ENCODE peak calls at places on chromosomes 3 and 15, in five cellular contexts. G is SK-N-SH, U is HCT116, O is HepG2, C is GM12878. S is an unnamed sample.

GRCh38 chr15:48266029-48266428 is 59.9 kb downstream of the SLC12A1 start:
- DNase-seq in G (no peak), U (no peak), O (no peak), C (no peak), S (no peak)

GRCh38 chr3:44420676-44421075 is 56.8 kb downstream of the ZNF445 start:
- DNase-seq in G (no peak), U (no peak), O (no peak), C (no peak), S (no peak)

GRCh38 chr3:40754966-40755365 is 230.2 kb downstream of the ZNF621 start:
- DNase-seq in G (no peak), U (no peak), O (no peak), C (no peak), S (no peak)

GRCh38 chr15:85707519-85708338 is 87.0 kb downstream of the KLHL25 start:
- DNase-seq in G (peak), U (no peak), O (peak), C (no peak), S (no peak)

GRCh38 chr3:128330301-128330845 is 136.3 kb downstream of the DNAJB8 start:
- DNase-seq in G (no peak), U (no peak), O (no peak), C (no peak), S (no peak)

GRCh38 chr3:54235998-54236397 is 113.6 kb downstream of the CACNA2D3 start:
- DNase-seq in G (no peak), U (no peak), O (no peak), C (no peak), S (no peak)

GRCh38 chr15:39936187-39936586 is 2.3 kb downstream of the EIF2AK4 start:
- DNase-seq in G (no peak), U (no peak), O (no peak), C (no peak), S (no peak)

GRCh38 chr3:52004158-52004787 is 8.6 kb upstream of the RPL29 start:
- DNase-seq in G (peak), U (no peak), O (peak), C (no peak), S (no peak)

GRCh38 chr3:8658326-8659212 is 14.0 kb upstream of the SSUH2 start:
- DNase-seq in G (peak), U (no peak), O (peak), C (peak), S (no peak)

GRCh38 chr3:193945126-193945525 is 190.8 kb upstream of the HES1 start:
- DNase-seq in G (no peak), U (no peak), O (no peak), C (no peak), S (no peak)

GRCh38 chr3:8574670-8575322 is 69.8 kb downstream of the SSUH2 start:
- DNase-seq in G (no peak), U (no peak), O (no peak), C (no peak), S (no peak)

GRCh38 chr3:70431906-70432305 is 119.5 kb upstream of the MDFIC2 start:
- DNase-seq in G (no peak), U (no peak), O (no peak), C (no peak), S (no peak)

GRCh38 chr3:127675651-127676391 is 3.1 kb downstream of the ABTB1 start:
- DNase-seq in G (no peak), U (no peak), O (no peak), C (no peak), S (no peak)

GRCh38 chr3:27596334-27596841 is 112.2 kb upstream of the SLC4A7 start:
- DNase-seq in G (no peak), U (no peak), O (no peak), C (peak), S (no peak)

GRCh38 chr3:88195951-88196434 is 46.2 kb downstream of the C3orf38 start:
- DNase-seq in G (no peak), U (no peak), O (no peak), C (no peak), S (no peak)

GRCh38 chr3:114144909-114145688 is 33.8 kb downstream of the DRD3 start:
- DNase-seq in G (no peak), U (no peak), O (no peak), C (no peak), S (no peak)

GRCh38 chr3:60434945-60435344 is 816.3 kb downstream of the FHIT start:
- DNase-seq in G (no peak), U (no peak), O (no peak), C (no peak), S (no peak)

GRCh38 chr15:83477791-83478537 is 30.8 kb downstream of the SH3GL3 start:
- DNase-seq in G (no peak), U (no peak), O (no peak), C (no peak), S (no peak)

GRCh38 chr3:139577899-139578298 is 38.4 kb upstream of the RBP1 start:
- DNase-seq in G (peak), U (no peak), O (no peak), C (no peak), S (peak)

GRCh38 chr3:48609088-48610005 is at the start of gene UQCRC1:
- DNase-seq in G (peak), U (peak), O (peak), C (peak), S (peak)

GRCh38 chr3:171753025-171753472 is 57.2 kb downstream of the PLD1 start:
- DNase-seq in G (no peak), U (no peak), O (no peak), C (no peak), S (no peak)

GRCh38 chr3:187808466-187809291 is 63.4 kb upstream of the BCL6 start:
- DNase-seq in G (no peak), U (no peak), O (peak), C (no peak), S (no peak)

GRCh38 chr15:71435552-71435951 is 320.3 kb downstream of the THSD4 start:
- DNase-seq in G (no peak), U (no peak), O (no peak), C (no peak), S (no peak)

GRCh38 chr3:25663324-25664065 is 1.2 kb downstream of the TOP2B start:
- DNase-seq in G (peak), U (peak), O (peak), C (no peak), S (peak)

GRCh38 chr3:184241447-184242296 is 7.1 kb downstream of the ALG3 start:
- DNase-seq in G (peak), U (no peak), O (peak), C (no peak), S (no peak)

GRCh38 chr15:25894371-25894902 is 31.3 kb upstream of the ATP10A start:
- DNase-seq in G (no peak), U (no peak), O (no peak), C (no peak), S (no peak)

GRCh38 chr3:32022947-32023346 is 41.4 kb downstream of the ZNF860 start:
- DNase-seq in G (no peak), U (no peak), O (no peak), C (no peak), S (no peak)

GRCh38 chr15:71755092-71755491 is 55.3 kb upstream of the NR2E3 start:
- DNase-seq in G (no peak), U (no peak), O (no peak), C (no peak), S (no peak)

GRCh38 chr3:52109556-52110380 is 44.5 kb downstream of the POC1A start:
- DNase-seq in G (peak), U (no peak), O (no peak), C (no peak), S (no peak)

GRCh38 chr3:72310028-72310987 is 525.4 kb upstream of the PROK2 start:
- DNase-seq in G (peak), U (no peak), O (peak), C (peak), S (no peak)

GRCh38 chr3:53375019-53375418 is 27.7 kb upstream of the DCP1A start:
- DNase-seq in G (peak), U (peak), O (peak), C (no peak), S (peak)

GRCh38 chr15:25859838-25860645 is 3.1 kb downstream of the ATP10A start:
- DNase-seq in G (no peak), U (no peak), O (no peak), C (no peak), S (no peak)

GRCh38 chr3:157077565-157077991 is 82.4 kb downstream of the CCNL1 start:
- DNase-seq in G (no peak), U (no peak), O (peak), C (no peak), S (no peak)

GRCh38 chr15:49843725-49844124 is 222.9 kb downstream of the DTWD1 start:
- DNase-seq in G (no peak), U (no peak), O (no peak), C (no peak), S (no peak)

GRCh38 chr3:122008166-122008565 is 13.9 kb downstream of the ILDR1 start:
- DNase-seq in G (no peak), U (no peak), O (no peak), C (no peak), S (no peak)

GRCh38 chr3:122004123-122004522 is 17.9 kb downstream of the ILDR1 start:
- DNase-seq in G (no peak), U (no peak), O (no peak), C (no peak), S (no peak)

GRCh38 chr3:122003112-122003511 is 18.9 kb downstream of the ILDR1 start:
- DNase-seq in G (no peak), U (no peak), O (no peak), C (no peak), S (no peak)

GRCh38 chr3:122003596-122003995 is 18.5 kb downstream of the ILDR1 start:
- DNase-seq in G (no peak), U (no peak), O (no peak), C (no peak), S (no peak)

GRCh38 chr3:122005033-122005565 is 16.9 kb downstream of the ILDR1 start:
- DNase-seq in G (no peak), U (no peak), O (no peak), C (peak), S (no peak)
- H3K9ac ChIP-seq in G (no peak), U (no peak), O (no peak), C (peak), S (no peak)

GRCh38 chr3:152321321-152321720 is 52.6 kb downstream of the MBNL1 start:
- DNase-seq in G (no peak), U (no peak), O (no peak), C (no peak), S (no peak)

GRCh38 chr3:152320201-152320617 is 51.5 kb downstream of the MBNL1 start:
- DNase-seq in G (peak), U (no peak), O (no peak), C (no peak), S (no peak)

GRCh38 chr3:152317956-152318355 is 49.2 kb downstream of the MBNL1 start:
- DNase-seq in G (no peak), U (no peak), O (no peak), C (no peak), S (no peak)

GRCh38 chr3:152318512-152318911 is 49.8 kb downstream of the MBNL1 start:
- DNase-seq in G (no peak), U (no peak), O (no peak), C (no peak), S (no peak)

GRCh38 chr3:152319256-152319655 is 50.5 kb downstream of the MBNL1 start:
- DNase-seq in G (no peak), U (no peak), O (no peak), C (no peak), S (no peak)
- H3K4me3 ChIP-seq in G (no peak), U (no peak), O (no peak), C (no peak), S (no peak)

DNA sequence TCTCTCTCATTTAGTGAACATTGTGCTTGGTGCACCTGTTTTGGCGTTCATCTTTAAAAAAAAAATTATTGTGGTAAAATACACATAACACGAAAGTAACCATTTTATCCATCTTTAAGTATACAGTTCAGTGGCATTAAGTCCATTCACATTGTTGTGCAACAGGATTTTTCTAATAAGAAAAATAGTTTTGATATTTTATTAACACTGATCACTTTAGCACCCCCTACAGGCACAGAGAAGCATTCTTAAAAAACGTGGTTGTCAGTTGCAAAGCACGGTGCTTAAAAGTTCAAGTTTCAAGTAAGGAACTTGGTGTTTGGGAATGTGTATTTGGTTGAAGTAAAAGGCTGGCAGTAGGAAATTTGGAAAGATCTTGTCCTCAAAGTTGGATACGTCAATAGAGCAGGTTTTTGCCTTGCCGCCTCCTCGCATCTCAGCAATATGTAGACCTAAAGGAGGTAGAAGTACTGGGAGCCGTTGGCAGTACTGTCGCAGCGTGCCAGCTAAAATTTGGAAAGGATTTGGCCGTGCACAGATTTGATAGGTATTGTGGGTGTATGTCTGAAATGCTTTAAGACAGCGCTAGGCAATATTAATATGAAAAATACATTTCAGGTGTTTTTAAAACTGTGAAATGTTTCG is 110.4 kb downstream of the LRRC28 start:
- DNase-seq in G (no peak), U (no peak), O (no peak), C (no peak), S (no peak)
- TF ChIP-seq YY1 in G (no peak), U (no peak), O (no peak), C (no peak), S (no peak)

GRCh38 chr3:49906004-49906860 is 2.6 kb upstream of the MST1R start:
- DNase-seq in G (peak), U (peak), O (peak), C (no peak), S (no peak)
- H3K9ac ChIP-seq in G (no peak), U (peak), O (no peak), C (no peak), S (peak)

GRCh38 chr15:63194291-63194681 is 4.9 kb downstream of the RAB8B start:
- DNase-seq in G (no peak), U (no peak), O (no peak), C (no peak), S (no peak)

GRCh38 chr15:63190993-63191392 is 1.6 kb downstream of the RAB8B start:
- DNase-seq in G (no peak), U (no peak), O (no peak), C (no peak), S (no peak)

GRCh38 chr15:63189955-63190691 is 717 bp downstream of the RAB8B start:
- DNase-seq in G (no peak), U (no peak), O (no peak), C (no peak), S (no peak)

GRCh38 chr15:63192604-63193206 is 3.3 kb downstream of the RAB8B start:
- DNase-seq in G (no peak), U (no peak), O (no peak), C (no peak), S (no peak)

GRCh38 chr15:63191895-63192603 is 2.6 kb downstream of the RAB8B start:
- DNase-seq in G (no peak), U (no peak), O (no peak), C (peak), S (no peak)
- H3K4me3 ChIP-seq in G (no peak), U (no peak), O (no peak), C (peak), S (no peak)

DNA sequence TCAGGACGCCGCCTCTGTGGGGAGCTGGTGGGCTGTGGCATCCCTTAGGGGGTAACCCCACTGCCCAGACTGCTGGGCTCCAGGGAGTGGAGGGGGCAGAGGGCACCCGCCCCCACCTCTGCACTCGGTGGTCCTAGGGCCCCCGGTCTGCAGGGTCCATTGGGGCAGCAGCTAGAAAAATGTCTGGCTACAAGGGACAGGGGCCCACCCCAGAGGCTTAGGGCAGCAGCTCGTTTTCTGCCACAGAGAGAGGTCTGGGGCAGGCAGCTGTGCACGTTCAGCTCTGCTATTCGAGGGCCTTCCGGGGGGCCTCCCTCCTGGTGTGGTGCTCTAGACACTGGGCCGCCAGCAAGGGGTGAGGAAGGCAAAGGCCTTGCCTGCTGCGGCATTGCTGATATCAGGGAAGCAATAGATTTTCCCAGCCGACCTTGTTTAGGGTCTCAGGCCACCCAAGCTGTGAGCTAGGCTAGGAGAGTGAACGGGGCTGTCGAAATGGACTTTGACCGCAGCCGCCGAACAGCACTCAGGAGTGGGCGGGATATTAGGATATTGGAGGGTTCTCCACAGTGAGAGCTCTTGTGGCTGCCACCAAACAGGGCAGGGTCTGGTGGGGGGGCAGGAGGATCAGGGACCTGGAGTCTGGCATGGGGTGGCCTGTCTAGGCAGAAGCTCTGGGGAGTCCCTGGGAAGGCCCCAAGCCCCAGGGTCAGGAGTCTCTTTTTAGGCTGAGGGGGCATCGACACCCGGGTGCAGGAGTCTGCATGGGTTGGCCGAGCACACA is 61.4 kb upstream of the KLF13 start:
- DNase-seq in G (no peak), U (no peak), O (peak), C (no peak), S (no peak)
- TF ChIP-seq YY1 in G (no peak), U (no peak), O (no peak), C (no peak), S (no peak)